ENCODE peak calls at places on chromosomes 7 and 10, in seven cellular contexts. One of them, this sample, is unnamed. For H3K36me3, the result is how much of the 10 kb centered on the place peaks cover.

GRCh38 chr10:44383749-44384600 is 922 bp downstream of the CXCL12 start:
- DNase-seq in fibroblast of lung: peak
- DNase-seq in PC-3: no peak
- DNase-seq in brain microvascular endothelial cell: peak
- DNase-seq in colonic mucosa: peak
- DNase-seq in PC-9: no peak
- DNase-seq in naive thymus-derived CD4-positive, alpha-beta T cell: no peak
- DNase-seq in this sample: no peak

GRCh38 chr10:125822878-125823662 is at the start of the genes BCCIP and UROS:
- DNase-seq in fibroblast of lung: peak
- DNase-seq in PC-3: peak
- DNase-seq in brain microvascular endothelial cell: peak
- DNase-seq in colonic mucosa: peak
- DNase-seq in PC-9: peak
- DNase-seq in naive thymus-derived CD4-positive, alpha-beta T cell: peak
- DNase-seq in this sample: peak

GRCh38 chr10:12067336-12067735 is 1.4 kb upstream of the DHTKD1 start:
- DNase-seq in fibroblast of lung: peak
- DNase-seq in PC-3: peak
- DNase-seq in brain microvascular endothelial cell: peak
- DNase-seq in colonic mucosa: no peak
- DNase-seq in PC-9: no peak
- DNase-seq in naive thymus-derived CD4-positive, alpha-beta T cell: no peak
- DNase-seq in this sample: peak

GRCh38 chr10:2856598-2856997 is 210.8 kb upstream of the PFKP start:
- DNase-seq in fibroblast of lung: no peak
- DNase-seq in PC-3: no peak
- DNase-seq in brain microvascular endothelial cell: no peak
- DNase-seq in colonic mucosa: no peak
- DNase-seq in PC-9: no peak
- DNase-seq in naive thymus-derived CD4-positive, alpha-beta T cell: no peak
- DNase-seq in this sample: no peak

GRCh38 chr10:100996678-100997363 is 2.8 kb upstream of the LZTS2 start:
- DNase-seq in fibroblast of lung: no peak
- DNase-seq in PC-3: peak
- DNase-seq in brain microvascular endothelial cell: no peak
- DNase-seq in colonic mucosa: peak
- DNase-seq in PC-9: peak
- DNase-seq in naive thymus-derived CD4-positive, alpha-beta T cell: peak
- DNase-seq in this sample: no peak

GRCh38 chr10:114279289-114279688 is 40.2 kb downstream of the VWA2 start:
- DNase-seq in fibroblast of lung: no peak
- DNase-seq in PC-3: no peak
- DNase-seq in brain microvascular endothelial cell: no peak
- DNase-seq in colonic mucosa: no peak
- DNase-seq in PC-9: no peak
- DNase-seq in naive thymus-derived CD4-positive, alpha-beta T cell: no peak
- DNase-seq in this sample: no peak

GRCh38 chr10:11242443-11243386 is 225.0 kb downstream of the CELF2 start:
- DNase-seq in fibroblast of lung: peak
- DNase-seq in PC-3: no peak
- DNase-seq in brain microvascular endothelial cell: no peak
- DNase-seq in colonic mucosa: peak
- DNase-seq in PC-9: no peak
- DNase-seq in naive thymus-derived CD4-positive, alpha-beta T cell: no peak
- DNase-seq in this sample: no peak

GRCh38 chr10:62244088-62244487 is 24.6 kb downstream of the RTKN2 start:
- DNase-seq in fibroblast of lung: no peak
- DNase-seq in PC-3: no peak
- DNase-seq in brain microvascular endothelial cell: no peak
- DNase-seq in colonic mucosa: no peak
- DNase-seq in PC-9: no peak
- DNase-seq in naive thymus-derived CD4-positive, alpha-beta T cell: no peak
- DNase-seq in this sample: no peak

GRCh38 chr10:6327906-6328707 is 125.4 kb downstream of the PFKFB3 start:
- DNase-seq in fibroblast of lung: no peak
- DNase-seq in PC-3: no peak
- DNase-seq in brain microvascular endothelial cell: no peak
- DNase-seq in colonic mucosa: no peak
- DNase-seq in PC-9: no peak
- DNase-seq in naive thymus-derived CD4-positive, alpha-beta T cell: no peak
- DNase-seq in this sample: no peak

GRCh38 chr7:4144801-4145470 is 537.2 kb upstream of the FOXK1 start:
- DNase-seq in fibroblast of lung: peak
- DNase-seq in PC-3: no peak
- DNase-seq in brain microvascular endothelial cell: peak
- DNase-seq in colonic mucosa: peak
- DNase-seq in PC-9: no peak
- DNase-seq in naive thymus-derived CD4-positive, alpha-beta T cell: no peak
- DNase-seq in this sample: no peak

GRCh38 chr7:118111347-118111746 is 72.6 kb upstream of the LSM8 start:
- DNase-seq in fibroblast of lung: no peak
- DNase-seq in PC-3: peak
- DNase-seq in brain microvascular endothelial cell: no peak
- DNase-seq in colonic mucosa: no peak
- DNase-seq in PC-9: no peak
- DNase-seq in naive thymus-derived CD4-positive, alpha-beta T cell: no peak
- DNase-seq in this sample: no peak

GRCh38 chr10:79038104-79038840 is 30.5 kb upstream of the ZMIZ1 start:
- DNase-seq in fibroblast of lung: no peak
- DNase-seq in PC-3: no peak
- DNase-seq in brain microvascular endothelial cell: no peak
- DNase-seq in colonic mucosa: no peak
- DNase-seq in PC-9: no peak
- DNase-seq in naive thymus-derived CD4-positive, alpha-beta T cell: no peak
- DNase-seq in this sample: no peak

GRCh38 chr7:120184866-120185265 is 88.1 kb upstream of the KCND2 start:
- DNase-seq in fibroblast of lung: no peak
- DNase-seq in PC-3: no peak
- DNase-seq in brain microvascular endothelial cell: peak
- DNase-seq in colonic mucosa: no peak
- DNase-seq in PC-9: no peak
- DNase-seq in naive thymus-derived CD4-positive, alpha-beta T cell: no peak
- DNase-seq in this sample: no peak

GRCh38 chr10:22103701-22104100 is 100.2 kb upstream of the DNAJC1 start:
- DNase-seq in fibroblast of lung: no peak
- DNase-seq in PC-3: peak
- DNase-seq in brain microvascular endothelial cell: no peak
- DNase-seq in colonic mucosa: no peak
- DNase-seq in PC-9: no peak
- DNase-seq in naive thymus-derived CD4-positive, alpha-beta T cell: peak
- DNase-seq in this sample: no peak

GRCh38 chr10:29692121-29692539 is 57.4 kb upstream of the SVIL start:
- DNase-seq in fibroblast of lung: peak
- DNase-seq in PC-3: no peak
- DNase-seq in brain microvascular endothelial cell: no peak
- DNase-seq in colonic mucosa: no peak
- DNase-seq in PC-9: no peak
- DNase-seq in naive thymus-derived CD4-positive, alpha-beta T cell: no peak
- DNase-seq in this sample: no peak

GRCh38 chr7:13416071-13416470 is 573.4 kb downstream of the ETV1 start:
- DNase-seq in fibroblast of lung: no peak
- DNase-seq in PC-3: peak
- DNase-seq in brain microvascular endothelial cell: no peak
- DNase-seq in colonic mucosa: no peak
- DNase-seq in PC-9: no peak
- DNase-seq in naive thymus-derived CD4-positive, alpha-beta T cell: no peak
- DNase-seq in this sample: no peak

GRCh38 chr7:106374437-106374836 is 89.7 kb upstream of the NAMPT start:
- DNase-seq in fibroblast of lung: no peak
- DNase-seq in PC-3: no peak
- DNase-seq in brain microvascular endothelial cell: no peak
- DNase-seq in colonic mucosa: no peak
- DNase-seq in PC-9: no peak
- DNase-seq in naive thymus-derived CD4-positive, alpha-beta T cell: no peak
- DNase-seq in this sample: no peak

GRCh38 chr7:46281071-46281470 is 360.0 kb upstream of the IGFBP3 start:
- DNase-seq in fibroblast of lung: no peak
- DNase-seq in PC-3: peak
- DNase-seq in brain microvascular endothelial cell: no peak
- DNase-seq in colonic mucosa: no peak
- DNase-seq in PC-9: peak
- DNase-seq in naive thymus-derived CD4-positive, alpha-beta T cell: no peak
- DNase-seq in this sample: no peak

GRCh38 chr10:118264838-118265470 is 77.2 kb downstream of the FAM204A start:
- DNase-seq in fibroblast of lung: no peak
- DNase-seq in PC-3: no peak
- DNase-seq in brain microvascular endothelial cell: no peak
- DNase-seq in colonic mucosa: no peak
- DNase-seq in PC-9: no peak
- DNase-seq in naive thymus-derived CD4-positive, alpha-beta T cell: no peak
- DNase-seq in this sample: peak

DNA sequence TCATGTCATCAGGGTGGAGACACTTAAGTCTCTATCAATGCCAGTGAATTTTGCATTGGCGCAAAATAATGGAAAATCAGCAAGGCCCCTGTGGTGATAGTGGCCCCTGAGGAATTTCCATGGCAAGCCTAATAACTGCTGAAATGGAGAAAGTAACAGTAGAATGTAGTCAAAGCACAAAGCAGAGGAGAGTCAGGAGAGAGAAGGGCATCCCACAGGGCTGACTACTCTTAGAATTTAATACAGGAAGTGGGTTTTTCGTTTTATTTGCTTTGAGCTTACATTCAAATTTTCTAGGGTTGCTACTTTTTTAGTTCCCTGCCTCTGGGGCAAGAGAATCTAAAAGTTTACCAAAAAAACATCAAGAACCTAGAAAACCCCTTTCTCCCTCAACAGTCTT is 39.0 kb downstream of the BZW2 start:
- DNase-seq in fibroblast of lung: no peak
- DNase-seq in PC-3: peak
- DNase-seq in brain microvascular endothelial cell: no peak
- DNase-seq in colonic mucosa: no peak
- DNase-seq in PC-9: no peak
- DNase-seq in naive thymus-derived CD4-positive, alpha-beta T cell: peak
- DNase-seq in this sample: no peak
- H3K36me3 ChIP-seq in fibroblast of lung: under half
- H3K36me3 ChIP-seq in PC-3: half or more
- H3K36me3 ChIP-seq in brain microvascular endothelial cell: under half
- H3K36me3 ChIP-seq in colonic mucosa: under half
- H3K36me3 ChIP-seq in PC-9: half or more
- H3K36me3 ChIP-seq in naive thymus-derived CD4-positive, alpha-beta T cell: under half
- H3K36me3 ChIP-seq in this sample: under half

GRCh38 chr10:132551808-132552130 is 14.2 kb downstream of the INPP5A start:
- DNase-seq in fibroblast of lung: no peak
- DNase-seq in PC-3: no peak
- DNase-seq in brain microvascular endothelial cell: no peak
- DNase-seq in colonic mucosa: no peak
- DNase-seq in PC-9: no peak
- DNase-seq in naive thymus-derived CD4-positive, alpha-beta T cell: no peak
- DNase-seq in this sample: no peak

GRCh38 chr10:132549416-132549815 is 11.8 kb downstream of the INPP5A start:
- DNase-seq in fibroblast of lung: no peak
- DNase-seq in PC-3: no peak
- DNase-seq in brain microvascular endothelial cell: no peak
- DNase-seq in colonic mucosa: no peak
- DNase-seq in PC-9: no peak
- DNase-seq in naive thymus-derived CD4-positive, alpha-beta T cell: no peak
- DNase-seq in this sample: no peak

GRCh38 chr10:132550366-132551092 is 12.9 kb downstream of the INPP5A start:
- DNase-seq in fibroblast of lung: no peak
- DNase-seq in PC-3: no peak
- DNase-seq in brain microvascular endothelial cell: no peak
- DNase-seq in colonic mucosa: no peak
- DNase-seq in PC-9: no peak
- DNase-seq in naive thymus-derived CD4-positive, alpha-beta T cell: no peak
- DNase-seq in this sample: no peak

GRCh38 chr10:132548869-132549268 is 11.3 kb downstream of the INPP5A start:
- DNase-seq in fibroblast of lung: no peak
- DNase-seq in PC-3: no peak
- DNase-seq in brain microvascular endothelial cell: no peak
- DNase-seq in colonic mucosa: no peak
- DNase-seq in PC-9: no peak
- DNase-seq in naive thymus-derived CD4-positive, alpha-beta T cell: no peak
- DNase-seq in this sample: no peak

DNA sequence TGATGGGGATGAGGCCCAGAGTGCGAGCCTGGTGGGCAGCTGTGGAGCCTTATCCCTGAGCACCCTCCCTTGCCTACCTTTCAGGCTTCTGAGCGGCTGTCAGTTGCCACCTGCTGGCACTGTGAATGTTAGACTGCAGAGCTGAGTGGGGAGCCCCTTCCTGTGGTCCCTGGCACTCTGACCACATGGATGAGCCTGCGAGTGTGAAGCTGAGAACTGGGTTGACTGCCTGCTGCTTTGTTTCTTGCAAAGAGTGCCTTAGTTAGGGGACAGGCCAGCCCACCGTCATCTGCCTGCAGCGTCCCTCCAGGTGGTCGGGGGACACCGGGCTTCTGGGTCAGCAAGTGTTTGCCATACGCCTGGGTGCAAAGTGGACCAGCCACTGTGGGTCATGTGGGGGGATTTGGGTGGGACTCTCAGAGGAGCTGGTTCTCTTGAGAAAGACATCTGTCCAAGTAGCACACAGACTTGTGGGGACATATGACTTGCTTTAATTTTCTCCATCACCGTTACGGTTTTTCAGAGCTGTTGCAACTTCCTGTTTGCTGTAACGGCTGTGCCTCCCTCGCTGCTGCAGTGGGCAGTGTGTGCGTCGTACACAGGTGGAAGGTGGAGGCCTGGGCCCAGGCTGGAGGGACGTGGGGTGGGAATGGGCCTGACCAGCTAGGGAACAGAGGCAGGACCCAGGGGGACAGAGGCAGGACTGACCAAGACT is 13.7 kb downstream of the INPP5A start:
- DNase-seq in fibroblast of lung: no peak
- DNase-seq in PC-3: no peak
- DNase-seq in brain microvascular endothelial cell: no peak
- DNase-seq in colonic mucosa: no peak
- DNase-seq in PC-9: no peak
- DNase-seq in naive thymus-derived CD4-positive, alpha-beta T cell: peak
- DNase-seq in this sample: no peak
- H3K4me3 ChIP-seq in fibroblast of lung: no peak
- H3K4me3 ChIP-seq in PC-3: no peak
- H3K4me3 ChIP-seq in brain microvascular endothelial cell: no peak
- H3K4me3 ChIP-seq in colonic mucosa: no peak
- H3K4me3 ChIP-seq in PC-9: no peak
- H3K4me3 ChIP-seq in naive thymus-derived CD4-positive, alpha-beta T cell: peak
- H3K4me3 ChIP-seq in this sample: no peak

DNA sequence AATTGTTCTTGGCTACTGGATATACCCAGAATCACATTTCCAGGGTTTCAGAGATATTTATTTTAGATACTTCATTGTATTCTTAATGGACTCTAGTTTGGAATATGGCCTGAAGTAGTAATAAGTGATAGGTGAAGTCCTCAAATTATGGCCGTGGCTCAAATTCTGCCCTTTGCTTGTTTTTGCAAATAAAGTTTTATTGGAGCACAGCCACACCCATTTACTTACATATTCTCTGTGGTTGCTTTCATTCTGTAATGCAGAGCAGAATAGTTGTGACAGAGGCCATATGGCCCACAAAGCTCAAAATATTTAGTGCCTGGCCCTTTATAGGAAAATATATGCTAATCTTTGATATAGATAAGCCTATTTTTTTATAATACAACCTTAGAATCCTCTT is 19.5 kb downstream of the ANLN start:
- DNase-seq in fibroblast of lung: no peak
- DNase-seq in PC-3: no peak
- DNase-seq in brain microvascular endothelial cell: no peak
- DNase-seq in colonic mucosa: no peak
- DNase-seq in PC-9: no peak
- DNase-seq in naive thymus-derived CD4-positive, alpha-beta T cell: no peak
- DNase-seq in this sample: no peak
- H3K36me3 ChIP-seq in fibroblast of lung: under half
- H3K36me3 ChIP-seq in PC-3: half or more
- H3K36me3 ChIP-seq in brain microvascular endothelial cell: under half
- H3K36me3 ChIP-seq in colonic mucosa: under half
- H3K36me3 ChIP-seq in PC-9: half or more
- H3K36me3 ChIP-seq in naive thymus-derived CD4-positive, alpha-beta T cell: under half
- H3K36me3 ChIP-seq in this sample: under half

GRCh38 chr7:140174217-140174616 is 2.6 kb downstream of the KDM7A start:
- DNase-seq in fibroblast of lung: no peak
- DNase-seq in PC-3: no peak
- DNase-seq in brain microvascular endothelial cell: no peak
- DNase-seq in colonic mucosa: no peak
- DNase-seq in PC-9: no peak
- DNase-seq in naive thymus-derived CD4-positive, alpha-beta T cell: no peak
- DNase-seq in this sample: no peak
- H3K4me3 ChIP-seq in fibroblast of lung: no peak
- H3K4me3 ChIP-seq in PC-3: no peak
- H3K4me3 ChIP-seq in brain microvascular endothelial cell: no peak
- H3K4me3 ChIP-seq in colonic mucosa: no peak
- H3K4me3 ChIP-seq in PC-9: no peak
- H3K4me3 ChIP-seq in naive thymus-derived CD4-positive, alpha-beta T cell: no peak
- H3K4me3 ChIP-seq in this sample: no peak

This sample was measured in kidney epithelial cell.